ENCODE peak calls at places on chromosomes 1 and 21, in five cellular contexts. O, K, T, V and L are unnamed samples.

GRCh38 chr1:192453360-192454045 is 122.1 kb upstream of the RGS1 start:
- DNase-seq in T (no peak), V (peak; percentile 21), K (no peak), O (no peak), L (no peak)

GRCh38 chr1:181159451-181160151 is 71.1 kb downstream of the IER5 start:
- DNase-seq in T (peak; percentile 32), V (peak; percentile 55), O (no peak), K (peak; percentile 80), L (no peak)

GRCh38 chr1:56709269-56709880 is 64.3 kb downstream of the PRKAA2 start:
- DNase-seq in O (no peak), T (no peak), K (no peak), V (peak; percentile 65), L (no peak)

GRCh38 chr1:22756053-22756730 is 45.6 kb downstream of the EPHB2 start:
- DNase-seq in T (no peak), V (no peak), K (no peak), O (no peak), L (no peak)

GRCh38 chr1:1510912-1511532 is 940 bp upstream of the ATAD3A start:
- DNase-seq in V (peak; percentile 2), K (no peak), O (no peak), T (no peak), L (no peak)

GRCh38 chr1:47508900-47509488 is 71.2 kb downstream of the FOXD2 start:
- DNase-seq in O (no peak), V (no peak), T (no peak), K (no peak), L (no peak)

GRCh38 chr1:110155878-110156522 is 5.7 kb downstream of the SLC6A17 start:
- DNase-seq in V (peak; percentile 63), T (peak; percentile 74), K (peak; percentile 59), O (peak; percentile 69), L (no peak)

GRCh38 chr1:104991702-104992101 is 1242.0 kb downstream of the AMY1C start:
- DNase-seq in T (no peak), K (no peak), O (no peak), V (no peak), L (no peak)

GRCh38 chr1:208476825-208477170 is 232.6 kb upstream of the PLXNA2 start:
- DNase-seq in V (no peak), O (no peak), K (no peak), T (no peak), L (no peak)

GRCh38 chr1:44652445-44653106 is 21.7 kb downstream of the TMEM53 start:
- DNase-seq in O (peak; percentile 77), V (peak; percentile 42), K (peak; percentile 93), T (peak; percentile 87), L (peak; percentile 81)

GRCh38 chr1:29128739-29129138 is 5.0 kb upstream of the TMEM200B start:
- DNase-seq in T (no peak), O (no peak), V (no peak), K (peak; percentile 54), L (no peak)

GRCh38 chr1:153483776-153484175 is 23.3 kb upstream of the S100A7 start:
- DNase-seq in O (no peak), K (no peak), T (no peak), V (no peak), L (no peak)

GRCh38 chr1:59814180-59814900 is 409 bp upstream of the HOOK1 start:
- DNase-seq in T (peak; percentile 95), K (peak; percentile 96), V (no peak), O (peak; percentile 93), L (peak; percentile 33)
- TF ChIP-seq POLR2A in T (no peak), K (peak; percentile 77), V (no peak), O (peak; percentile 26), L (no peak)

GRCh38 chr1:174160109-174160473 is 771 bp downstream of the RABGAP1L start:
- DNase-seq in V (peak; percentile 39), T (peak; percentile 37), K (peak; percentile 88), O (no peak), L (no peak)
- TF ChIP-seq POLR2A in V (no peak), T (no peak), K (peak; percentile 84), O (no peak), L (no peak)

GRCh38 chr1:238302646-238303045 is 411.9 kb upstream of the ZP4 start:
- DNase-seq in O (no peak), T (no peak), K (no peak), V (no peak), L (no peak)
- TF ChIP-seq POLR2A in O (no peak), T (no peak), K (no peak), V (no peak), L (no peak)

GRCh38 chr1:41483960-41484844 is at the start of gene EDN2:
- DNase-seq in T (peak; percentile 29), O (peak; percentile 88), V (no peak), K (peak; percentile 86), L (no peak)
- TF ChIP-seq POLR2A in T (no peak), O (no peak), V (no peak), K (peak; percentile 99), L (no peak)

GRCh38 chr21:43809346-43809799 is 20.0 kb downstream of the RRP1 start:
- DNase-seq in T (no peak), K (no peak), O (no peak), V (no peak), L (no peak)
- TF ChIP-seq POLR2A in T (no peak), K (no peak), O (no peak), V (no peak), L (no peak)

GRCh38 chr1:15837931-15838330 is 9.6 kb upstream of the SPEN start:
- DNase-seq in V (no peak), T (no peak), K (no peak), O (no peak), L (no peak)

GRCh38 chr1:15838721-15839120 is 8.8 kb upstream of the SPEN start:
- DNase-seq in K (no peak), T (no peak), O (no peak), V (no peak), L (no peak)

GRCh38 chr1:15835205-15835740 is 12.2 kb upstream of the SPEN start:
- DNase-seq in T (no peak), O (peak; percentile 53), K (no peak), V (no peak), L (no peak)

GRCh38 chr1:15835741-15836510 is 11.6 kb upstream of the SPEN start:
- DNase-seq in O (peak; percentile 99), T (peak; percentile 99), V (peak; percentile 99), K (peak; percentile 100), L (peak; percentile 76)

GRCh38 chr1:15836772-15837669 is 10.5 kb upstream of the SPEN start:
- DNase-seq in O (no peak), T (peak; percentile 63), V (no peak), K (peak; percentile 79), L (no peak)
- TF ChIP-seq POLR2A in O (no peak), T (no peak), V (no peak), K (no peak), L (peak; percentile 49)

GRCh38 chr1:152110365-152110859 is 4.8 kb downstream of the TCHH start:
- DNase-seq in O (no peak), K (no peak), T (peak; percentile 40), V (peak; percentile 44), L (no peak)
- TF ChIP-seq POLR2A in O (no peak), K (no peak), T (no peak), V (no peak), L (no peak)